ENCODE peak calls at places on chromosomes 4 and X, in six cellular contexts. One of them, this sample, is unnamed.
A peak's percentile ranks its signal among the peaks of the same experiment; 100 is the strongest.

GRCh38 chr4:22482250-22483127 is 33.4 kb downstream of the ADGRA3 start:
- DNase-seq in T-helper 9 cell: no peak
- DNase-seq in SW480: no peak
- DNase-seq in HCEC 1CT: no peak
- DNase-seq in M059J: no peak
- DNase-seq in neural crest cell: no peak
- DNase-seq in this sample: no peak

GRCh38 chrX:74923942-74924448 is 1.3 kb downstream of the NEXMIF start:
- DNase-seq in T-helper 9 cell: no peak
- DNase-seq in M059J: no peak
- DNase-seq in SW480: no peak
- DNase-seq in HCEC 1CT: no peak
- DNase-seq in neural crest cell: no peak
- DNase-seq in this sample: peak; percentile 36

GRCh38 chr4:118410143-118410542 is 57.3 kb upstream of the PRSS12 start:
- DNase-seq in neural crest cell: no peak
- DNase-seq in SW480: no peak
- DNase-seq in T-helper 9 cell: no peak
- DNase-seq in HCEC 1CT: peak; percentile 82
- DNase-seq in M059J: no peak
- DNase-seq in this sample: no peak

GRCh38 chrX:39296472-39296871 is 495.2 kb downstream of the MID1IP1 start:
- DNase-seq in SW480: no peak
- DNase-seq in T-helper 9 cell: no peak
- DNase-seq in HCEC 1CT: no peak
- DNase-seq in M059J: no peak
- DNase-seq in neural crest cell: no peak
- DNase-seq in this sample: no peak

GRCh38 chr4:25088342-25088952 is 57.7 kb upstream of the LGI2 start:
- DNase-seq in T-helper 9 cell: no peak
- DNase-seq in HCEC 1CT: no peak
- DNase-seq in neural crest cell: no peak
- DNase-seq in M059J: no peak
- DNase-seq in SW480: no peak
- DNase-seq in this sample: no peak

GRCh38 chrX:16484338-16484737 is 165.6 kb upstream of the S100G start:
- DNase-seq in HCEC 1CT: peak; percentile 95
- DNase-seq in SW480: peak; percentile 54
- DNase-seq in neural crest cell: no peak
- DNase-seq in T-helper 9 cell: no peak
- DNase-seq in M059J: peak; percentile 94
- DNase-seq in this sample: peak; percentile 94

GRCh38 chr4:11446156-11446811 is 17.6 kb upstream of the HS3ST1 start:
- DNase-seq in SW480: no peak
- DNase-seq in T-helper 9 cell: no peak
- DNase-seq in neural crest cell: no peak
- DNase-seq in HCEC 1CT: no peak
- DNase-seq in M059J: peak; percentile 34
- DNase-seq in this sample: peak; percentile 17

GRCh38 chr4:128177376-128177959 is 110.1 kb downstream of the PGRMC2 start:
- DNase-seq in M059J: peak; percentile 60
- DNase-seq in T-helper 9 cell: no peak
- DNase-seq in neural crest cell: no peak
- DNase-seq in SW480: no peak
- DNase-seq in HCEC 1CT: no peak
- DNase-seq in this sample: peak; percentile 2

GRCh38 chr4:126973201-126973600 is 659.6 kb upstream of the INTU start:
- DNase-seq in T-helper 9 cell: no peak
- DNase-seq in M059J: no peak
- DNase-seq in neural crest cell: no peak
- DNase-seq in SW480: no peak
- DNase-seq in HCEC 1CT: no peak
- DNase-seq in this sample: no peak

GRCh38 chr4:171668403-171668802 is 144.8 kb upstream of the GALNTL6 start:
- DNase-seq in M059J: no peak
- DNase-seq in SW480: no peak
- DNase-seq in HCEC 1CT: no peak
- DNase-seq in T-helper 9 cell: no peak
- DNase-seq in neural crest cell: no peak
- DNase-seq in this sample: no peak

GRCh38 chr4:181662383-181662782 is 580.8 kb upstream of the TENM3 start:
- DNase-seq in HCEC 1CT: peak; percentile 43
- DNase-seq in M059J: peak; percentile 73
- DNase-seq in T-helper 9 cell: no peak
- DNase-seq in SW480: no peak
- DNase-seq in neural crest cell: no peak
- DNase-seq in this sample: no peak

GRCh38 chr4:88610771-88611170 is 18.5 kb downstream of the HERC3 start:
- DNase-seq in SW480: no peak
- DNase-seq in neural crest cell: no peak
- DNase-seq in M059J: no peak
- DNase-seq in T-helper 9 cell: no peak
- DNase-seq in HCEC 1CT: no peak
- DNase-seq in this sample: peak; percentile 92

GRCh38 chr4:112895785-112896184 is 153.7 kb upstream of the ANK2 start:
- DNase-seq in HCEC 1CT: no peak
- DNase-seq in M059J: peak; percentile 6
- DNase-seq in SW480: no peak
- DNase-seq in neural crest cell: peak; percentile 16
- DNase-seq in T-helper 9 cell: no peak
- DNase-seq in this sample: peak; percentile 74

GRCh38 chrX:69028761-69029120 is 136.5 kb downstream of the PJA1 start:
- DNase-seq in SW480: no peak
- DNase-seq in neural crest cell: no peak
- DNase-seq in T-helper 9 cell: no peak
- DNase-seq in HCEC 1CT: no peak
- DNase-seq in M059J: no peak
- DNase-seq in this sample: no peak

GRCh38 chr4:126753592-126753991 is 879.2 kb upstream of the INTU start:
- DNase-seq in HCEC 1CT: no peak
- DNase-seq in M059J: no peak
- DNase-seq in T-helper 9 cell: no peak
- DNase-seq in SW480: no peak
- DNase-seq in neural crest cell: no peak
- DNase-seq in this sample: no peak

GRCh38 chr4:617644-618330 is 7.6 kb upstream of the PDE6B start:
- DNase-seq in T-helper 9 cell: no peak
- DNase-seq in SW480: no peak
- DNase-seq in M059J: no peak
- DNase-seq in neural crest cell: no peak
- DNase-seq in HCEC 1CT: no peak
- DNase-seq in this sample: peak; percentile 87

GRCh38 chrX:72003811-72004750 is 93.4 kb downstream of the NHSL2 start:
- DNase-seq in SW480: peak; percentile 66
- DNase-seq in M059J: peak; percentile 38
- DNase-seq in neural crest cell: no peak
- DNase-seq in HCEC 1CT: peak; percentile 28
- DNase-seq in T-helper 9 cell: no peak
- DNase-seq in this sample: peak; percentile 50

GRCh38 chrX:74421181-74422028 is at the start of gene SLC16A2:
- DNase-seq in M059J: peak; percentile 93
- DNase-seq in SW480: peak; percentile 64
- DNase-seq in HCEC 1CT: peak; percentile 53
- DNase-seq in T-helper 9 cell: peak; percentile 14
- DNase-seq in neural crest cell: peak; percentile 47
- DNase-seq in this sample: peak; percentile 79

GRCh38 chrX:103441878-103442535 is 65.7 kb downstream of the BEX3 start:
- DNase-seq in neural crest cell: no peak
- DNase-seq in HCEC 1CT: no peak
- DNase-seq in T-helper 9 cell: no peak
- DNase-seq in SW480: no peak
- DNase-seq in M059J: no peak
- DNase-seq in this sample: no peak

GRCh38 chr4:186760576-186760975 is 36.9 kb upstream of the FAT1 start:
- DNase-seq in T-helper 9 cell: no peak
- DNase-seq in M059J: peak; percentile 82
- DNase-seq in SW480: no peak
- DNase-seq in HCEC 1CT: peak; percentile 59
- DNase-seq in neural crest cell: no peak
- DNase-seq in this sample: peak; percentile 94

GRCh38 chr4:83785906-83786305 is 250.0 kb downstream of the GPAT3 start:
- DNase-seq in SW480: no peak
- DNase-seq in HCEC 1CT: no peak
- DNase-seq in neural crest cell: no peak
- DNase-seq in T-helper 9 cell: no peak
- DNase-seq in M059J: no peak
- DNase-seq in this sample: no peak

GRCh38 chrX:19549838-19550237 is 34.5 kb upstream of the MAP3K15 start:
- DNase-seq in neural crest cell: no peak
- DNase-seq in SW480: no peak
- DNase-seq in M059J: no peak
- DNase-seq in HCEC 1CT: no peak
- DNase-seq in T-helper 9 cell: no peak
- DNase-seq in this sample: no peak

GRCh38 chr4:85177092-85177491 is 210.6 kb upstream of the WDFY3 start:
- DNase-seq in T-helper 9 cell: no peak
- DNase-seq in M059J: no peak
- DNase-seq in neural crest cell: no peak
- DNase-seq in SW480: no peak
- DNase-seq in HCEC 1CT: no peak
- DNase-seq in this sample: no peak

GRCh38 chrX:87468941-87469340 is 48.7 kb upstream of the KLHL4 start:
- DNase-seq in HCEC 1CT: no peak
- DNase-seq in SW480: no peak
- DNase-seq in T-helper 9 cell: no peak
- DNase-seq in M059J: no peak
- DNase-seq in neural crest cell: no peak
- DNase-seq in this sample: no peak

GRCh38 chr4:185693548-185694215 is 118.3 kb downstream of the SORBS2 start:
- DNase-seq in HCEC 1CT: no peak
- DNase-seq in SW480: no peak
- DNase-seq in M059J: peak; percentile 15
- DNase-seq in T-helper 9 cell: no peak
- DNase-seq in neural crest cell: no peak
- DNase-seq in this sample: no peak

GRCh38 chr4:123826896-123827295 is 430.3 kb downstream of the SPRY1 start:
- DNase-seq in M059J: peak; percentile 65
- DNase-seq in T-helper 9 cell: no peak
- DNase-seq in HCEC 1CT: peak; percentile 37
- DNase-seq in SW480: no peak
- DNase-seq in neural crest cell: no peak
- DNase-seq in this sample: peak; percentile 62

GRCh38 chrX:134512566-134512965 is 52.6 kb downstream of the HPRT1 start:
- DNase-seq in neural crest cell: no peak
- DNase-seq in M059J: peak; percentile 96
- DNase-seq in HCEC 1CT: peak; percentile 85
- DNase-seq in SW480: peak; percentile 49
- DNase-seq in T-helper 9 cell: no peak
- DNase-seq in this sample: peak; percentile 96

GRCh38 chr4:26238782-26239647 is 81.8 kb upstream of the RBPJ start:
- DNase-seq in neural crest cell: peak; percentile 8
- DNase-seq in M059J: peak; percentile 60
- DNase-seq in HCEC 1CT: peak; percentile 22
- DNase-seq in SW480: no peak
- DNase-seq in T-helper 9 cell: no peak
- DNase-seq in this sample: no peak

GRCh38 chr4:17961249-17961648 is 60.3 kb downstream of the LCORL start:
- DNase-seq in HCEC 1CT: no peak
- DNase-seq in neural crest cell: no peak
- DNase-seq in M059J: no peak
- DNase-seq in T-helper 9 cell: no peak
- DNase-seq in SW480: no peak
- DNase-seq in this sample: no peak

GRCh38 chr4:121192500-121192899 is 28.4 kb upstream of the TNIP3 start:
- DNase-seq in T-helper 9 cell: no peak
- DNase-seq in neural crest cell: peak; percentile 5
- DNase-seq in SW480: peak; percentile 16
- DNase-seq in HCEC 1CT: peak; percentile 7
- DNase-seq in M059J: peak; percentile 38
- DNase-seq in this sample: peak; percentile 46

GRCh38 chr4:43132010-43132582 is 239.6 kb downstream of the GRXCR1 start:
- DNase-seq in T-helper 9 cell: no peak
- DNase-seq in HCEC 1CT: peak; percentile 2
- DNase-seq in neural crest cell: peak; percentile 73
- DNase-seq in SW480: peak; percentile 41
- DNase-seq in M059J: peak; percentile 40
- DNase-seq in this sample: peak; percentile 62

GRCh38 chr4:40720931-40721330 is 28.8 kb upstream of the NSUN7 start:
- DNase-seq in HCEC 1CT: no peak
- DNase-seq in T-helper 9 cell: no peak
- DNase-seq in SW480: no peak
- DNase-seq in neural crest cell: no peak
- DNase-seq in M059J: no peak
- DNase-seq in this sample: no peak

GRCh38 chr4:122823476-122823875 is 3.2 kb upstream of the FGF2 start:
- DNase-seq in T-helper 9 cell: no peak
- DNase-seq in HCEC 1CT: no peak
- DNase-seq in SW480: no peak
- DNase-seq in neural crest cell: no peak
- DNase-seq in M059J: no peak
- DNase-seq in this sample: no peak

This sample was measured in kidney tubule cell.